ENCODE peak calls at places on chromosomes 3 and 15, in nine cellular contexts. I, G, O, L, C, Y, E, W and U are unnamed samples.

GRCh38 chr3:141306922-141307321 is 61.4 kb upstream of the ZBTB38 start:
- DNase-seq in I (no peak), Y (no peak), G (no peak), E (no peak), L (no peak), O (no peak), W (no peak), C (no peak), U (no peak)

GRCh38 chr3:120601554-120601953 is 5.4 kb downstream of the NDUFB4 start:
- DNase-seq in L (no peak), I (no peak), O (no peak), Y (no peak), C (no peak), E (no peak), W (no peak), G (no peak), U (no peak)

GRCh38 chr15:28098766-28099554 is at the start of gene OCA2:
- DNase-seq in G (peak), C (no peak), L (peak), O (peak), E (peak), W (no peak), Y (peak), I (peak), U (peak)

GRCh38 chr15:63165166-63165859 is 8.0 kb upstream of the RPS27L start:
- DNase-seq in I (no peak), G (no peak), O (no peak), E (no peak), Y (no peak), W (no peak), C (no peak), L (no peak), U (peak)

GRCh38 chr3:31680072-31680870 is 147.5 kb downstream of the STT3B start:
- DNase-seq in W (no peak), G (no peak), Y (no peak), E (no peak), L (no peak), O (no peak), C (no peak), I (no peak), U (no peak)

GRCh38 chr3:122350814-122351418 is 25.9 kb downstream of the CSTA start:
- DNase-seq in E (no peak), I (peak), Y (no peak), W (no peak), G (no peak), O (no peak), L (peak), C (no peak), U (peak)

GRCh38 chr3:71416868-71417267 is 166.7 kb downstream of the FOXP1 start:
- DNase-seq in Y (no peak), G (peak), I (no peak), O (no peak), C (no peak), W (no peak), L (no peak), E (no peak), U (no peak)

GRCh38 chr15:29127506-29128430 is 141.9 kb downstream of the NSMCE3 start:
- DNase-seq in C (no peak), Y (no peak), L (no peak), E (no peak), O (no peak), I (no peak), G (no peak), W (no peak), U (no peak)

GRCh38 chr3:100358413-100358812 is 23.9 kb downstream of the NIT2 start:
- DNase-seq in C (no peak), L (no peak), I (no peak), W (no peak), E (no peak), O (no peak), Y (no peak), G (no peak), U (no peak)

GRCh38 chr15:56760186-56760585 is 26.9 kb upstream of the ZNF280D start:
- DNase-seq in Y (no peak), L (no peak), C (no peak), G (no peak), W (no peak), O (no peak), I (peak), E (no peak), U (peak)

GRCh38 chr3:61733866-61734265 is 172.5 kb downstream of the PTPRG start:
- DNase-seq in O (no peak), W (no peak), C (no peak), G (no peak), Y (no peak), L (no peak), I (no peak), E (no peak), U (no peak)

GRCh38 chr3:135084404-135084803 is 289.3 kb downstream of the EPHB1 start:
- DNase-seq in O (no peak), Y (no peak), E (no peak), C (peak), G (no peak), L (no peak), W (no peak), I (no peak), U (no peak)

GRCh38 chr15:31330836-31331235 is 4.2 kb downstream of the KLF13 start:
- DNase-seq in C (no peak), Y (no peak), G (no peak), O (no peak), W (no peak), I (no peak), E (no peak), L (no peak), U (no peak)

GRCh38 chr15:63296195-63296594 is 18.8 kb downstream of the APH1B start:
- DNase-seq in I (no peak), C (no peak), G (no peak), O (no peak), Y (no peak), E (no peak), L (no peak), W (no peak), U (no peak)

GRCh38 chr3:135454890-135455289 is 510.6 kb upstream of the PPP2R3A start:
- DNase-seq in E (no peak), W (no peak), L (no peak), Y (no peak), G (no peak), I (no peak), O (no peak), C (no peak), U (no peak)

GRCh38 chr3:132911741-132912415 is 126.3 kb upstream of the TMEM108 start:
- DNase-seq in E (no peak), L (no peak), Y (no peak), O (no peak), I (peak), W (no peak), C (no peak), G (no peak), U (no peak)

GRCh38 chr3:64238971-64239667 is 13.9 kb upstream of the PRICKLE2 start:
- DNase-seq in G (peak), W (no peak), Y (no peak), E (peak), O (peak), C (no peak), L (peak), I (peak), U (peak)

GRCh38 chr3:143099690-143100089 is 19.9 kb upstream of the CHST2 start:
- DNase-seq in C (no peak), W (no peak), O (no peak), G (no peak), Y (no peak), L (no peak), I (no peak), E (no peak), U (no peak)

GRCh38 chr15:42495361-42496212 is at the start of gene SNAP23:
- DNase-seq in C (peak), W (peak), G (peak), I (peak), Y (peak), E (peak), O (peak), L (peak), U (peak)

GRCh38 chr3:194540268-194540937 is 53.6 kb upstream of the ATP13A3 start:
- DNase-seq in G (no peak), Y (no peak), E (no peak), I (no peak), C (no peak), W (no peak), L (peak), O (peak), U (peak)